ENCODE peak calls at places on chromosomes 5 and 9, in ten cellular contexts. T, X, J, O, Y, F, Q, W, V and A are unnamed samples. For H3K4me1, the result is how much of the 10 kb centered on the place peaks cover.

GRCh38 chr9:27339661-27340295 is 42.8 kb upstream of the EQTN start:
- DNase-seq in T (no peak), X (no peak), J (no peak), O (peak), Y (no peak), F (no peak), Q (no peak), W (no peak), V (no peak), A (no peak)

GRCh38 chr5:1896602-1897376 is 14.1 kb upstream of the IRX4 start:
- DNase-seq in T (no peak), X (no peak), J (no peak), O (no peak), Y (no peak), F (no peak), Q (no peak), W (no peak), V (no peak), A (no peak)

GRCh38 chr5:173671121-173671949 is 54.9 kb upstream of the BOD1 start:
- DNase-seq in T (no peak), X (no peak), J (peak), O (no peak), Y (no peak), F (peak), Q (no peak), W (no peak), V (peak), A (peak)

GRCh38 chr9:137235424-137236237 is 4.9 kb downstream of the SLC34A3 start:
- DNase-seq in T (no peak), X (no peak), J (no peak), O (no peak), Y (no peak), F (no peak), Q (no peak), W (peak), V (no peak), A (no peak)

GRCh38 chr9:36154213-36154952 is 14.8 kb upstream of the CCIN start:
- DNase-seq in T (peak), X (no peak), J (peak), O (no peak), Y (no peak), F (no peak), Q (no peak), W (no peak), V (peak), A (no peak)

GRCh38 chr5:173689713-173690360 is 73.4 kb upstream of the BOD1 start:
- DNase-seq in T (no peak), X (peak), J (no peak), O (no peak), Y (no peak), F (peak), Q (no peak), W (no peak), V (peak), A (no peak)

GRCh38 chr9:122364783-122365150 is 6.1 kb upstream of the PTGS1 start:
- DNase-seq in T (peak), X (no peak), J (no peak), O (no peak), Y (no peak), F (no peak), Q (no peak), W (no peak), V (no peak), A (no peak)

GRCh38 chr9:127847155-127847463 is 7.3 kb downstream of the ENG start:
- DNase-seq in T (no peak), X (no peak), J (no peak), O (no peak), Y (no peak), F (no peak), Q (no peak), W (no peak), V (peak), A (peak)

GRCh38 chr5:40383719-40384651 is 295.7 kb upstream of the PTGER4 start:
- DNase-seq in T (peak), X (no peak), J (no peak), O (no peak), Y (no peak), F (no peak), Q (no peak), W (no peak), V (no peak), A (no peak)

GRCh38 chr9:121769939-121770338 is 118.5 kb downstream of the DAB2IP start:
- DNase-seq in T (no peak), X (no peak), J (no peak), O (no peak), Y (no peak), F (no peak), Q (no peak), W (no peak), V (no peak), A (peak)

GRCh38 chr5:143161893-143162520 is 241.5 kb downstream of the NR3C1 start:
- DNase-seq in T (peak), X (no peak), J (peak), O (no peak), Y (no peak), F (peak), Q (no peak), W (no peak), V (no peak), A (no peak)

GRCh38 chr5:73205309-73205708 is 32.3 kb downstream of the TMEM174 start:
- DNase-seq in T (no peak), X (no peak), J (no peak), O (peak), Y (no peak), F (no peak), Q (no peak), W (no peak), V (no peak), A (no peak)

GRCh38 chr9:93320591-93321219 is 130.8 kb upstream of the FAM120A start:
- DNase-seq in T (no peak), X (no peak), J (no peak), O (no peak), Y (no peak), F (no peak), Q (no peak), W (no peak), V (no peak), A (no peak)

GRCh38 chr5:150107909-150108447 is 21.6 kb upstream of the CSF1R start:
- DNase-seq in T (peak), X (no peak), J (no peak), O (peak), Y (no peak), F (peak), Q (no peak), W (no peak), V (no peak), A (no peak)

GRCh38 chr9:34553511-34554021 is 30.8 kb upstream of the ENHO start:
- DNase-seq in T (no peak), X (no peak), J (no peak), O (no peak), Y (no peak), F (no peak), Q (no peak), W (no peak), V (no peak), A (no peak)

GRCh38 chr5:92401492-92401891 is 1018.4 kb upstream of the ARRDC3 start:
- DNase-seq in T (peak), X (no peak), J (no peak), O (no peak), Y (no peak), F (no peak), Q (peak), W (peak), V (no peak), A (no peak)

GRCh38 chr5:54091416-54092130 is 218.8 kb downstream of the ARL15 start:
- DNase-seq in T (no peak), X (no peak), J (no peak), O (no peak), Y (no peak), F (no peak), Q (no peak), W (no peak), V (peak), A (peak)

GRCh38 chr5:112584781-112585180 is 152.9 kb upstream of the APC start:
- DNase-seq in T (no peak), X (no peak), J (no peak), O (no peak), Y (no peak), F (no peak), Q (no peak), W (peak), V (no peak), A (no peak)

GRCh38 chr9:115034801-115035200 is 83.2 kb downstream of the TNC start:
- DNase-seq in T (peak), X (no peak), J (no peak), O (no peak), Y (no peak), F (no peak), Q (no peak), W (no peak), V (no peak), A (no peak)

GRCh38 chr9:114988962-114989599 is 58.7 kb upstream of the TNFSF8 start:
- DNase-seq in T (no peak), X (no peak), J (no peak), O (peak), Y (no peak), F (no peak), Q (no peak), W (no peak), V (no peak), A (no peak)

GRCh38 chr5:26148569-26149107 is 889.7 kb downstream of the CDH9 start:
- DNase-seq in T (no peak), X (no peak), J (no peak), O (no peak), Y (no peak), F (no peak), Q (peak), W (peak), V (no peak), A (no peak)

GRCh38 chr5:149271195-149271716 is 403 bp upstream of the AFAP1L1 start:
- DNase-seq in T (no peak), X (peak), J (no peak), O (no peak), Y (no peak), F (no peak), Q (no peak), W (peak), V (no peak), A (no peak)

GRCh38 chr9:136545065-136545965 is 533 bp downstream of the NOTCH1 start:
- DNase-seq in T (no peak), X (no peak), J (no peak), O (no peak), Y (peak), F (no peak), Q (peak), W (no peak), V (no peak), A (no peak)

GRCh38 chr5:142757564-142757963 is 12.6 kb upstream of the ARHGAP26 start:
- DNase-seq in T (no peak), X (no peak), J (no peak), O (no peak), Y (no peak), F (no peak), Q (no peak), W (no peak), V (no peak), A (no peak)

GRCh38 chr5:176429972-176430371 is 13.6 kb upstream of the CLTB start:
- DNase-seq in T (no peak), X (no peak), J (no peak), O (no peak), Y (no peak), F (no peak), Q (no peak), W (no peak), V (no peak), A (no peak)
- TF ChIP-seq CTCF in T (no peak), X (no peak), J (no peak), O (no peak), Y (no peak), F (no peak), Q (no peak), W (no peak), V (no peak), A (no peak)

DNA sequence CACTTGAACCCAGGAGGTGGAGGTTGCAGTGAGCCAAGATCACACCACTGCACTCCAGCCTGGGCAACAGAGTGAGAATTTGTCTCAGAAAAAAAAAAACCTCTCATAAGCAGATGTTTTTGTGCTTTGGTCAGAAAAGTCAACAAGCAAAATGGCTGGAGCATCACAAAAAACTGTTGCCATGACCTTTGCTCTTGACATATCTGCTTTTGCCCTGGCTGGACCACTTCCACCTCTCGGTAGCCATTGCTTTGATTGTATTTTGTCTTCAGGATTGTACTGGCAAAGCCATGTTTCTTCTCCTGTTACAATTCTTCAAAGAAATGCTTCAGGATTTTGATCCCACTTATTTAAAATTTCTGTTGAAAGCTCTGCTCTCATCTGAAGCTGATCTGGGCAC is 67.0 kb downstream of the MTMR12 start:
- DNase-seq in T (no peak), X (no peak), J (no peak), O (no peak), Y (no peak), F (no peak), Q (no peak), W (no peak), V (no peak), A (no peak)
- H3K4me1 ChIP-seq in T (under half), X (under half), J (under half), O (under half), Y (under half), F (under half), Q (under half), W (under half), V (under half), A (under half)

DNA sequence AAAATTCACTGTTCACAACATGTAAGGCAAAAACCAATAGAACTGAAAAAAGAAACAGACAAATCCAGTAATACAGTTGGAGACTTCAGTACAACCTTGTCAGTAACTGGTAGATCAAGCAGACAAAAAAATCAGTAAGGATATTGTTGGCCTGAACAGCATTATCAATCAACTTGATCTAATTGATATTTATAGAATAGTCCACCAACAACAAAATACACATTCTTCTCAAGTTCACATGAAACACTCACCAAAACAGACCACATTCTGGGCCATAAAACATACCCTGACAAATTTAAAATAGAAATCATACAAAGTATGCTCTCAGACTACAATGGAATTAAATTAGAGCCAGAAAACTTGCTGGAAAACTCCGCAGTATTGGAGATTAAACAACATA is 56.8 kb downstream of the DTWD2 start:
- DNase-seq in T (no peak), X (no peak), J (no peak), O (no peak), Y (no peak), F (no peak), Q (no peak), W (no peak), V (no peak), A (no peak)
- H3K4me3 ChIP-seq in T (no peak), X (no peak), J (no peak), O (no peak), Y (no peak), F (no peak), Q (no peak), W (no peak), V (no peak), A (no peak)

GRCh38 chr9:17742065-17742464 is 163.2 kb downstream of the SH3GL2 start:
- DNase-seq in T (no peak), X (no peak), J (no peak), O (no peak), Y (no peak), F (no peak), Q (peak), W (peak), V (no peak), A (no peak)
- TF ChIP-seq CTCF in T (peak), X (no peak), J (no peak), O (no peak), Y (no peak), F (no peak), Q (peak), W (peak), V (no peak), A (no peak)

GRCh38 chr5:134098690-134099089 is 15.8 kb upstream of the TCF7 start:
- DNase-seq in T (no peak), X (no peak), J (no peak), O (no peak), Y (no peak), F (no peak), Q (no peak), W (no peak), V (no peak), A (no peak)
- H3K4me1 ChIP-seq in T (under half), X (under half), J (under half), O (under half), Y (half or more), F (under half), Q (under half), W (under half), V (under half), A (under half)

DNA sequence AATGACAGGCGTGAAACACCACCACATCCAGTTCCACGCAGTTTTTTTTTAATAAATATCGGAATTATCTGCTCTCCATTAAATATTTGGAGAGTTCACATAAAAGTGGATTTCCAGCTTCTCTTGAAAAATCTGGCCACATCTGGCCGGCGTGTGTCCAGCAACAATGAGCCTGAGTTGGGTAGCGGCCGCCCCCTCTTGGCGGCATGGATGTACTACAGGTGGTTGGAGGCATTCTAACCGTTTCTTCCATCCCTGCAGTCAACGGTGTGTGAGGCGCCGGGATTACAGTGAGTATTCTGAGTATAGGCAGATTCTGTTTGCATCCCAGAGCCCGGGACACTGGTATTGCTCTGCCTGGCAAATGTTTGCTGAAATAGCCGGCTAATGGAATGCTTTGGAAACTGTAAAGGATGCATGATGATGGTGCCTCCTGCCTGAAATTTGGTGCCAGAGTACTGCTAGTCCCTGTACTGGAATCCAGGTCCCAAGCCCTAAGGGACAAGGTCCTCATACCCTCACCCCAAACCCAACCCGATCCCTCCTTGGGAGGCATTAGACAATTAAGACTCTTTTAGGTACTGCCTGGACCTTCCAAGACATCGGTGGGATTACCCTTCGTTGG is 13.6 kb upstream of the GM2A start:
- DNase-seq in T (peak), X (peak), J (peak), O (no peak), Y (peak), F (peak), Q (peak), W (peak), V (peak), A (peak)
- H3K4me3 ChIP-seq in T (no peak), X (no peak), J (no peak), O (peak), Y (no peak), F (peak), Q (no peak), W (no peak), V (peak), A (peak)